ENCODE peak calls at places on chromosomes 5 and 9, in four cellular contexts. O is H1, V is HepG2, L is GM12891. B is an unnamed sample.

GRCh38 chr9:71754151-71754550 is 14.2 kb downstream of the CEMIP2 start:
- DNase-seq in V (no peak), O (no peak), L (no peak), B (no peak)

GRCh38 chr9:79847074-79847473 is 275.3 kb downstream of the TLE4 start:
- DNase-seq in V (no peak), L (no peak), O (no peak), B (no peak)

GRCh38 chr5:174314261-174314660 is 268.8 kb downstream of the NSG2 start:
- DNase-seq in L (no peak), V (no peak), O (no peak), B (no peak)

GRCh38 chr9:118931941-118932340 is 437.3 kb downstream of the BRINP1 start:
- DNase-seq in O (no peak), L (no peak), V (no peak), B (no peak)

GRCh38 chr5:162842725-162843124 is 594.7 kb upstream of the CCNG1 start:
- DNase-seq in V (no peak), L (no peak), O (no peak), B (no peak)

GRCh38 chr5:43121565-43122484 is 1.1 kb downstream of the ZNF131 start:
- DNase-seq in V (peak), L (no peak), O (peak), B (no peak)

GRCh38 chr5:68251804-68252648 is 36.5 kb downstream of the PIK3R1 start:
- DNase-seq in O (no peak), L (no peak), V (no peak), B (no peak)

GRCh38 chr5:109316631-109317030 is 93.1 kb downstream of the PJA2 start:
- DNase-seq in V (no peak), L (no peak), O (no peak), B (no peak)

GRCh38 chr5:73652391-73652790 is 26.4 kb downstream of the ARHGEF28 start:
- DNase-seq in O (no peak), V (no peak), L (no peak), B (no peak)

GRCh38 chr5:172102913-172103629 is 85.0 kb downstream of the STK10 start:
- DNase-seq in O (no peak), V (no peak), L (no peak), B (no peak)

GRCh38 chr5:153585616-153586015 is 95.1 kb downstream of the GRIA1 start:
- DNase-seq in O (no peak), V (no peak), L (no peak), B (no peak)

GRCh38 chr5:79837707-79838620 is 148.3 kb downstream of the CMYA5 start:
- DNase-seq in L (no peak), V (no peak), O (peak), B (no peak)

GRCh38 chr9:12631866-12632265 is 61.3 kb upstream of the TYRP1 start:
- DNase-seq in O (no peak), V (no peak), L (no peak), B (no peak)

GRCh38 chr5:90135979-90136378 is 273.6 kb downstream of the CETN3 start:
- DNase-seq in V (peak), L (no peak), O (peak), B (no peak)

GRCh38 chr5:34494111-34494755 is 161.9 kb upstream of the RAI14 start:
- DNase-seq in V (no peak), L (no peak), O (peak), B (no peak)

GRCh38 chr5:154466147-154466546 is 11.9 kb downstream of the HAND1 start:
- DNase-seq in O (no peak), L (no peak), V (peak), B (no peak)

GRCh38 chr5:65482280-65482726 is 583 bp upstream of the ADAMTS6 start:
- DNase-seq in L (no peak), O (no peak), V (no peak), B (no peak)

GRCh38 chr9:131545003-131545785 is at the start of gene PRRT1B:
- DNase-seq in O (no peak), V (peak), L (no peak), B (no peak)

GRCh38 chr9:134442087-134442470 is 115.8 kb downstream of the RXRA start:
- DNase-seq in L (no peak), V (no peak), O (no peak), B (no peak)

GRCh38 chr9:134440636-134441226 is 114.5 kb downstream of the RXRA start:
- DNase-seq in O (no peak), L (no peak), V (no peak), B (no peak)

GRCh38 chr9:134443169-134444039 is 117.1 kb downstream of the RXRA start:
- DNase-seq in V (peak), L (peak), O (peak), B (peak)

GRCh38 chr9:134442486-134443168 is 116.4 kb downstream of the RXRA start:
- DNase-seq in L (no peak), V (no peak), O (no peak), B (no peak)

GRCh38 chr9:134441227-134442086 is 115.2 kb downstream of the RXRA start:
- DNase-seq in L (no peak), V (no peak), O (no peak), B (no peak)
- TF ChIP-seq POLR2A in L (no peak), V (no peak), O (no peak), B (no peak)

GRCh38 chr5:104928906-104929520 is 1366.4 kb upstream of the NUDT12 start:
- DNase-seq in L (no peak), O (no peak), V (no peak), B (no peak)

GRCh38 chr5:104937591-104937990 is 1375.0 kb upstream of the NUDT12 start:
- DNase-seq in L (no peak), V (no peak), O (no peak), B (no peak)

GRCh38 chr5:104932431-104932830 is 1369.8 kb upstream of the NUDT12 start:
- DNase-seq in V (no peak), O (peak), L (no peak), B (no peak)
- TF ChIP-seq TAF1 in V (no peak), O (no peak), L (no peak), B (no peak)

GRCh38 chr5:96933764-96934163 is 2.1 kb upstream of the LNPEP start:
- DNase-seq in O (no peak), V (no peak), L (no peak), B (no peak)

GRCh38 chr5:96934695-96935555 is 955 bp upstream of the LNPEP start:
- DNase-seq in O (peak), V (peak), L (peak), B (peak)

GRCh38 chr5:96936431-96937221 is 746 bp downstream of the LNPEP start:
- DNase-seq in L (no peak), V (peak), O (peak), B (no peak)

GRCh38 chr5:96934291-96934694 is 1.6 kb upstream of the LNPEP start:
- DNase-seq in V (peak), O (no peak), L (no peak), B (no peak)

GRCh38 chr5:96935556-96936430 is at the start of gene LNPEP:
- DNase-seq in L (peak), O (peak), V (peak), B (peak)
- TF ChIP-seq POLR2A in L (no peak), O (no peak), V (peak), B (peak)

GRCh38 chr9:92608221-92609141 is 61.5 kb downstream of the IPPK start:
- DNase-seq in V (peak), L (no peak), O (peak), B (no peak)

GRCh38 chr9:92609142-92609500 is 60.8 kb downstream of the IPPK start:
- DNase-seq in L (no peak), O (no peak), V (no peak), B (no peak)

GRCh38 chr9:92605224-92605623 is 64.7 kb downstream of the IPPK start:
- DNase-seq in V (no peak), L (no peak), O (no peak), B (no peak)

GRCh38 chr9:92607088-92607487 is 62.8 kb downstream of the IPPK start:
- DNase-seq in L (no peak), V (no peak), O (no peak), B (no peak)

DNA sequence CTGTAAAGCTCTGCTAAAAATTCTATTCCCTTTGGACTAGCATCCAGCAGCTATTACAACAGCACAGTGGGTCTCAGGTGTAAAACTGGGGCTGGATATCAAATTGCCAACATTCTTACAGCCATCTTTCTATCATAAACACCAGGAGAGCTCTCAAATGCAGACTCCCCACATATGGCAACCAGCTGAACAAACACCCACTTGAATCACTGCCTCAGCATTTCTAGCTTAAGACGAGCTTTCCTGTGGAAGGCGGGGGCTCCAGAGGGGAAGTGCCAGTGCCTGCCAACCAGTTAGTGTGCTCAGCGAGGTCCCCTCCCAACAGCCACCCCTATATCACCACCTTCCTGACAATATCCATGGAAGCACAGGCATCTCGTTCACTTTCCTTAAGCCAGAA is 62.2 kb downstream of the IPPK start:
- DNase-seq in L (no peak), V (no peak), O (peak), B (no peak)
- TF ChIP-seq TAF1 in L (no peak), V (no peak), O (no peak), B (no peak)

GRCh38 chr5:132259061-132259851 is 1.8 kb downstream of the PDLIM4 start:
- DNase-seq in O (peak), V (no peak), L (no peak), B (no peak)
- TF ChIP-seq POLR2A in O (no peak), V (no peak), L (no peak), B (no peak)

DNA sequence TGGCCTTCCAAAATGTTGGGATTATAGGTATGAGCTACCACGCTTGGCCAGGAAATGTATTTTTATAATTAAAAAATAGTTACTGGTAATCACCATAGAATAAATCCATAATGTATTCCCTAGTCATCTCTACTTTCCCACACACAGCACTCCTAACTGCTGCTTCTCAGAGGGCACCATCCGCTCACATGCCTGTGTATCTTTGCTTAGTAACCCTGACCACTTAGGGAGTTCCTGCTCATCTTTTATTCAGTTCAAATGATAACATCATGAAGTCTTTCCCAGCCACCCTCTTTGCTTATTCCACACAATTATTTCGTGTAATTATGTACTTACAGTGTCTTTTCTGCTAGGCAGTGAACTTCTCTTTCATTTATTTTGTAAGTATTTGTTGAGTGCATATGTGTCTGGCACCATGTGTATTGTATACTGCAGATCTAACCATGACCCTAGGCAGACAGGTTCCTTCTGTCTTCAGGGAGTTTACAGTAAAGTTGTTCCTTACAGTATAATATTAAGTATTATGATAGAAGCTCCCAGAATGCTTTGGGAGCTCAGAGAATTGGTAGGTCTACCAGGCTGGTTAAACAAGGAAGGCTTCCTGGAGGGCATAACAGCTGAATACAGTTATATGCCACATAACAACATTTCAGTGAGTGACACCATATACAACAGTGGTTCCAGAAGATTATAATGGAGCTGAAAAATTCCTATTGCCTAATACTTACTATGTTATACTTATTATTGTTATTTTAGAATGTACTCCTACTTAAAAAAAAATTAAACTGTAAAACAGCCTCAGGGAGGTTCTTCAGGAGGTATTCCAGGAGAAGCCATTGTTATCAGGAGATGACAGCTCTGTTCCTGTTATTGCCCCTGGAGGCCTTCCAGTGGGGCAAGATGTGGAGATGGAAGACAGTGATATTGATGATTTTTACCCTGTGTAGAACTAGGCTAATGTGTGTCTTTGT is 39.2 kb downstream of the DCAF10 start:
- DNase-seq in O (no peak), V (no peak), L (no peak), B (no peak)
- TF ChIP-seq TAF1 in O (no peak), V (no peak), L (no peak), B (no peak)

GRCh38 chr9:135885100-135885853 is 22.1 kb downstream of the CAMSAP1 start:
- DNase-seq in O (no peak), V (no peak), L (no peak), B (no peak)

GRCh38 chr9:135887585-135888050 is 19.7 kb downstream of the CAMSAP1 start:
- DNase-seq in L (peak), O (peak), V (no peak), B (peak)

GRCh38 chr9:135884328-135885035 is 22.9 kb downstream of the CAMSAP1 start:
- DNase-seq in O (no peak), L (no peak), V (peak), B (no peak)

GRCh38 chr9:135887021-135887507 is 20.3 kb downstream of the CAMSAP1 start:
- DNase-seq in O (no peak), V (no peak), L (no peak), B (no peak)

GRCh38 chr9:135886147-135886981 is 21.0 kb downstream of the CAMSAP1 start:
- DNase-seq in O (no peak), V (no peak), L (no peak), B (no peak)
- TF ChIP-seq POLR2A in O (no peak), V (no peak), L (no peak), B (no peak)